ENCODE peak calls at places on chromosomes 3 and 15, in four cellular contexts. One of them, this sample, is unnamed.

GRCh38 chr15:70096215-70096974 is 1.3 kb downstream of the TLE3 start:
- DNase-seq in amniotic epithelial cell: peak; percentile 56
- DNase-seq in posterior vena cava: peak; percentile 86
- DNase-seq in heart left ventricle: peak; percentile 78
- DNase-seq in this sample: peak; percentile 46

GRCh38 chr15:64515196-64515595 is 54.8 kb downstream of the ZNF609 start:
- DNase-seq in amniotic epithelial cell: no peak
- DNase-seq in posterior vena cava: no peak
- DNase-seq in heart left ventricle: no peak
- DNase-seq in this sample: peak; percentile 78

GRCh38 chr3:64083588-64083974 is 60.3 kb upstream of the PSMD6 start:
- DNase-seq in amniotic epithelial cell: no peak
- DNase-seq in posterior vena cava: no peak
- DNase-seq in heart left ventricle: no peak
- DNase-seq in this sample: no peak

GRCh38 chr15:91853501-91853967 is at the start of gene SLCO3A1:
- DNase-seq in amniotic epithelial cell: no peak
- DNase-seq in posterior vena cava: peak; percentile 91
- DNase-seq in heart left ventricle: peak; percentile 92
- DNase-seq in this sample: peak; percentile 28

GRCh38 chr3:175605851-175606250 is 746.7 kb downstream of the NAALADL2 start:
- DNase-seq in amniotic epithelial cell: no peak
- DNase-seq in posterior vena cava: no peak
- DNase-seq in heart left ventricle: no peak
- DNase-seq in this sample: no peak

GRCh38 chr3:150268426-150269321 is 139.4 kb upstream of the TSC22D2 start:
- DNase-seq in amniotic epithelial cell: peak; percentile 26
- DNase-seq in posterior vena cava: no peak
- DNase-seq in heart left ventricle: no peak
- DNase-seq in this sample: no peak

GRCh38 chr3:183988216-183988790 is 29.4 kb downstream of the ABCC5 start:
- DNase-seq in amniotic epithelial cell: peak; percentile 98
- DNase-seq in posterior vena cava: no peak
- DNase-seq in heart left ventricle: no peak
- DNase-seq in this sample: no peak

GRCh38 chr3:98712726-98713125 is 50.4 kb upstream of the ST3GAL6 start:
- DNase-seq in amniotic epithelial cell: no peak
- DNase-seq in posterior vena cava: no peak
- DNase-seq in heart left ventricle: no peak
- DNase-seq in this sample: peak; percentile 95

GRCh38 chr15:60932051-60932915 is 296.8 kb downstream of the RORA start:
- DNase-seq in amniotic epithelial cell: peak; percentile 93
- DNase-seq in posterior vena cava: peak; percentile 83
- DNase-seq in heart left ventricle: no peak
- DNase-seq in this sample: peak; percentile 40

GRCh38 chr3:145719118-145719517 is 441.9 kb downstream of the PLOD2 start:
- DNase-seq in amniotic epithelial cell: no peak
- DNase-seq in posterior vena cava: no peak
- DNase-seq in heart left ventricle: no peak
- DNase-seq in this sample: no peak

GRCh38 chr3:133821767-133822638 is 16.4 kb downstream of the SRPRB start:
- DNase-seq in amniotic epithelial cell: peak; percentile 82
- DNase-seq in posterior vena cava: peak; percentile 83
- DNase-seq in heart left ventricle: no peak
- DNase-seq in this sample: no peak

GRCh38 chr3:72439321-72440183 is 408.7 kb downstream of the SHQ1 start:
- DNase-seq in amniotic epithelial cell: peak; percentile 68
- DNase-seq in posterior vena cava: no peak
- DNase-seq in heart left ventricle: no peak
- DNase-seq in this sample: no peak

GRCh38 chr15:63509933-63510547 is 5.6 kb downstream of the USP3 start:
- DNase-seq in amniotic epithelial cell: peak; percentile 58
- DNase-seq in posterior vena cava: no peak
- DNase-seq in heart left ventricle: no peak
- DNase-seq in this sample: peak; percentile 56

This sample was measured in trophoblast cell.